ENCODE peak calls at places on chromosomes 7 and 10, in four cellular contexts. Y is GM12891, M is K562, D is H1. C is an unnamed sample.
A peak's percentile ranks its signal among the peaks of the same experiment; 100 is the strongest.

GRCh38 chr7:33669251-33669670 is 236.1 kb upstream of the BMPER start:
- DNase-seq in Y (no peak), M (no peak), D (no peak), C (no peak)

GRCh38 chr7:86939197-86939814 is 120.1 kb downstream of the ELAPOR2 start:
- DNase-seq in Y (no peak), M (peak; percentile 33), D (no peak), C (no peak)

GRCh38 chr7:78996013-78996412 is 457.5 kb downstream of the MAGI2 start:
- DNase-seq in Y (no peak), M (no peak), D (no peak), C (no peak)

GRCh38 chr7:70736715-70737460 is 395.1 kb upstream of the GALNT17 start:
- DNase-seq in Y (no peak), M (no peak), D (no peak), C (no peak)

GRCh38 chr10:133134411-133135115 is 25.5 kb upstream of the KNDC1 start:
- DNase-seq in Y (no peak), M (no peak), D (no peak), C (no peak)

GRCh38 chr7:15334524-15335269 is 227.1 kb downstream of the AGMO start:
- DNase-seq in Y (no peak), M (no peak), D (no peak), C (no peak)

GRCh38 chr7:130070900-130071622 is 727 bp downstream of the KLHDC10 start:
- DNase-seq in Y (no peak), M (no peak), D (no peak), C (no peak)

GRCh38 chr10:76869931-76870330 is 767.7 kb downstream of the KCNMA1 start:
- DNase-seq in Y (no peak), M (no peak), D (no peak), C (no peak)

GRCh38 chr10:70357447-70358035 is 24.9 kb downstream of the LRRC20 start:
- DNase-seq in Y (no peak), M (no peak), D (no peak), C (no peak)

GRCh38 chr10:72784551-72785421 is 92.8 kb downstream of the MCU start:
- DNase-seq in Y (no peak), M (no peak), D (no peak), C (no peak)

GRCh38 chr10:11324761-11325321 is 286.6 kb downstream of the USP6NL start:
- DNase-seq in Y (no peak), M (no peak), D (no peak), C (no peak)

GRCh38 chr10:63717089-63717715 is 196.0 kb downstream of the REEP3 start:
- DNase-seq in Y (no peak), M (no peak), D (no peak), C (no peak)

GRCh38 chr10:95395947-95396449 is 105.2 kb upstream of the PDLIM1 start:
- DNase-seq in Y (no peak), M (no peak), D (no peak), C (no peak)

GRCh38 chr10:52674474-52674873 is 98.1 kb downstream of the MBL2 start:
- DNase-seq in Y (no peak), M (no peak), D (no peak), C (no peak)

GRCh38 chr7:151381333-151382078 is 28.3 kb downstream of the WDR86 start:
- DNase-seq in Y (peak; percentile 73), M (no peak), D (no peak), C (peak; percentile 57)

GRCh38 chr10:28652703-28653102 is 24.6 kb upstream of the BAMBI start:
- DNase-seq in Y (no peak), M (no peak), D (no peak), C (no peak)

GRCh38 chr7:111840528-111840927 is 278.2 kb upstream of the IMMP2L start:
- DNase-seq in Y (no peak), M (no peak), D (no peak), C (no peak)

GRCh38 chr10:71241899-71242620 is 29.7 kb downstream of the UNC5B start:
- DNase-seq in Y (no peak), M (no peak), D (no peak), C (no peak)

GRCh38 chr7:133253522-133253882 is 624 bp downstream of the EXOC4 start:
- DNase-seq in Y (no peak), M (peak; percentile 33), D (no peak), C (no peak)

GRCh38 chr10:110436554-110437350 is 61.0 kb upstream of the DUSP5 start:
- DNase-seq in Y (no peak), M (no peak), D (no peak), C (no peak)

GRCh38 chr7:92696584-92696983 is 106.4 kb upstream of the FAM133B start:
- DNase-seq in Y (no peak), M (no peak), D (no peak), C (no peak)

GRCh38 chr7:47573758-47574472 is 8.0 kb downstream of the TNS3 start:
- DNase-seq in Y (no peak), M (no peak), D (no peak), C (no peak)

GRCh38 chr10:95048206-95048605 is 21.1 kb downstream of the CYP2C8 start:
- DNase-seq in Y (no peak), M (no peak), D (no peak), C (no peak)

GRCh38 chr10:122273966-122274545 is 3.0 kb downstream of the BTBD16 start:
- DNase-seq in Y (no peak), M (no peak), D (no peak), C (no peak)

GRCh38 chr7:1814089-1814811 is 144.2 kb downstream of the ELFN1 start:
- DNase-seq in Y (no peak), M (no peak), D (no peak), C (no peak)

GRCh38 chr7:151632750-151633515 is 113.2 kb upstream of the RHEB start:
- DNase-seq in Y (peak; percentile 32), M (no peak), D (no peak), C (peak; percentile 40)

GRCh38 chr7:55065511-55066229 is 46.9 kb downstream of the EGFR start:
- DNase-seq in Y (no peak), M (no peak), D (no peak), C (no peak)

GRCh38 chr10:60594476-60595051 is 183.7 kb upstream of the CDK1 start:
- DNase-seq in Y (no peak), M (no peak), D (no peak), C (no peak)

GRCh38 chr10:6409982-6410694 is 169.9 kb downstream of the PRKCQ start:
- DNase-seq in Y (no peak), M (no peak), D (no peak), C (no peak)

GRCh38 chr7:111089822-111090426 is 1.0 kb upstream of the LRRN3 start:
- DNase-seq in Y (no peak), M (peak; percentile 67), D (no peak), C (no peak)

GRCh38 chr7:112497481-112497880 is 16.7 kb downstream of the LSMEM1 start:
- DNase-seq in Y (no peak), M (no peak), D (no peak), C (no peak)

GRCh38 chr7:151302531-151302930 is 39.1 kb upstream of the NUB1 start:
- DNase-seq in Y (no peak), M (no peak), D (no peak), C (no peak)

GRCh38 chr7:114405427-114405826 is 9.2 kb upstream of the FOXP2 start:
- DNase-seq in Y (no peak), M (no peak), D (no peak), C (no peak)

GRCh38 chr10:18140149-18140956 is at the start of gene CACNB2:
- DNase-seq in Y (peak; percentile 8), M (no peak), D (no peak), C (no peak)

GRCh38 chr7:47946581-47947354 is 1.5 kb downstream of the PKD1L1 start:
- DNase-seq in Y (no peak), M (no peak), D (no peak), C (no peak)

DNA sequence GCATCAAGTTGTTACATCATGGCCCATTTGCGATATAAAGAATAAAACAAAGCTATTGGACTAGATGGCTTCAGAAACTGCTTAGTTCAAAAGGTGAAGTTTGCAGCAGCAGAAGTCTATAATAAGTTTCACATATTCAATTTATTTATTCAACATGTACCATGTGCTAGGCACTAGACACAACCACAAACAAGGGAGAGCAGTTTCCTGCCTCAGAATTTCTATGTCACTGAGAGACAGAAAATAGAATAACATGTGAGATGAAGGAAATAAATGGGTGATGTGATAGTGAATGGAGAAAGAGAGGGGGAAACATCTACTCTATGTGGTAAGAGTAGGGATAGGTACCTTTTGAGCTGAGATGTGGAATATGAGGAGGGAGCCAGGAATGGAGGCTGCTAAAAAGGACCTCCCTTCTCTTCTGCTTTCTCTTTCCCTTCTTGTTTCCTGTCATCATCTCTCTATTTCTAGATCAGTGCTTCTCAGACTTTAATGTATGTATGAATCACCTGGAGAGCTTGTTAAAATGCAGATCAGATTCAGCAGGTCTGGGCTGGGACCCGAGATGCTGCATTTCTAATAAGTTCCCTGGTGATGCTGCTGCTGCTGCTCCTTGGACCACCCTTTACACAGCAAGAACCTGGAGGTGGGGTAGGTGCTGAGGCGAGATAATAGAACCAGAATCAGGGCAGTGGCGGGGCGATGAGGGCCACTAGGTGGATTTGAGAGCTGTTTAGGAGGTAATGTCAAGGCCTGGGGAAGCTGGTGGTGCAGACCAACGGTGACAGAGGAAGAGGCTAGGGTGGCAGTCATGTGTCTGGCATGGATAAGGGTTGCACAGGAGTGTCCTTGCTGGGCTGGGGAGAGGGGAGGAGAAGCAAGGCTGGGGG is 13.7 kb upstream of the INMT start:
- DNase-seq in Y (no peak), M (no peak), D (no peak), C (no peak)
- TF ChIP-seq POLR2A in Y (no peak), M (no peak), D (no peak), C (no peak)

DNA sequence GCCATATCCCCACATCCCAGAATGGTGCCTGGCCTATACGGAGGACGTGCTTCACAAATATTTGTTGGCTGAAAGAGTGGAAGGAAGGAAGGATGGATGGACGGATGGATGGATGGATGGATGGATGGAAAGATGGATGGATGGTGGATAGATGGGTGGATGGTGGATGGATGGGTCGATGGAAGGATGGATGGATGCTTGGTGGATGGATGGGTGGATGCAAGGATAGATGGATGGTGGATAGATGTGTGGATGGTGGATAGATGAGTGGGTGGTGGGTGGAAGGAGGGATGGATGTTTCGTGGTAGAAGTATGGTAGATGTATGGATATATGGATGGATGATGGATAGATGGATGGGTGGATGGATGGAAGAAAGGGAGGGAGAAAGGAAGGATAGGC is 10.8 kb downstream of the CHAT start:
- DNase-seq in Y (no peak), M (no peak), D (no peak), C (no peak)
- TF ChIP-seq POLR2AphosphoS5 in Y (no peak), M (no peak), D (no peak), C (no peak)

GRCh38 chr7:104327534-104327933 is 869 bp upstream of the LHFPL3 start:
- DNase-seq in Y (no peak), M (no peak), D (no peak), C (no peak)

GRCh38 chr7:104327963-104328307 is 468 bp upstream of the LHFPL3 start:
- DNase-seq in Y (no peak), M (no peak), D (no peak), C (no peak)

GRCh38 chr7:104328970-104329825 is 795 bp downstream of the LHFPL3 start:
- DNase-seq in Y (no peak), M (no peak), D (no peak), C (no peak)

GRCh38 chr7:104328308-104328969 is at the start of gene LHFPL3:
- DNase-seq in Y (no peak), M (no peak), D (no peak), C (no peak)
- TF ChIP-seq TAF1 in Y (no peak), M (no peak), D (no peak), C (no peak)

DNA sequence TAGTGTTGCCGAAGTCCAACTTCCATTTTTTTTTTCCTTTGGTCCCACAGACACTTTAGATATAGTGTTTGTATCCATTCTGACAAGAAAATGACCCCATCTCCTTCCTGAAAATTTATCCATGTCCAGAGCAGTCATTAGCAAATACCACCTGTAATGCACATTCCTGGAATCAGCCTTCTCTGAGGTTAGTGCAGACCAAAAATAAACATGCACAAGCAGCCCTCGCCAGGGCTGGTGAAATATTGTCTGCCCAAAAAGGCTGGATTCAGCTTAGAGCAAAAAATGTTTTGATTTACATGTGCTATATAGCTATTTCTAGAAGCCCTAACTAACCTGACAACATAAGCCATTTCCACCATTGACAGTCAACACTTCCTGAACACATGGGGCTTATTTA is 145.7 kb downstream of the TAX1BP1 start:
- DNase-seq in Y (no peak), M (no peak), D (no peak), C (no peak)
- TF ChIP-seq POLR2A in Y (no peak), M (no peak), D (no peak), C (no peak)